ENCODE peak calls at places on chromosomes 5 and 9, in eight cellular contexts. A, V, Y, T, L, H, E and Z are unnamed samples.

GRCh38 chr5:32645246-32645645 is 59.9 kb downstream of the SUB1 start:
- DNase-seq in V (no peak), A (no peak), L (no peak), Y (no peak), H (no peak), T (no peak), E (no peak), Z (no peak)

GRCh38 chr9:87662808-87663528 is 63.0 kb upstream of the CTSL start:
- DNase-seq in H (peak), E (peak), L (peak), Y (peak), A (peak), V (no peak), T (peak), Z (peak)

GRCh38 chr5:81232449-81233079 is 558 bp upstream of the CKMT2 start:
- DNase-seq in V (no peak), E (no peak), H (no peak), A (no peak), L (peak), T (peak), Y (no peak), Z (no peak)

GRCh38 chr9:82191082-82191481 is 202.5 kb downstream of the SPATA31D1 start:
- DNase-seq in T (no peak), L (no peak), V (no peak), A (no peak), Y (no peak), H (no peak), E (no peak), Z (no peak)

GRCh38 chr9:130588416-130588815 is 9.0 kb downstream of the FUBP3 start:
- DNase-seq in Y (no peak), T (no peak), A (no peak), L (no peak), H (no peak), E (no peak), V (no peak), Z (no peak)

GRCh38 chr5:160539431-160539830 is 117.8 kb downstream of the PTTG1 start:
- DNase-seq in Y (no peak), T (no peak), E (no peak), H (no peak), A (no peak), L (no peak), V (no peak), Z (no peak)

GRCh38 chr9:99966720-99967119 is 60.3 kb downstream of the STX17 start:
- DNase-seq in T (no peak), A (no peak), Y (peak), L (no peak), H (no peak), E (no peak), V (no peak), Z (no peak)

GRCh38 chr9:124345751-124346281 is 69.4 kb downstream of the PSMB7 start:
- DNase-seq in E (no peak), Y (no peak), H (no peak), T (peak), V (no peak), L (no peak), A (no peak), Z (no peak)

GRCh38 chr9:107899961-107900330 is 410.4 kb upstream of the KLF4 start:
- DNase-seq in Y (no peak), E (no peak), V (no peak), H (no peak), T (no peak), A (no peak), L (no peak), Z (no peak)

GRCh38 chr9:14283276-14283675 is 30.7 kb downstream of the NFIB start:
- DNase-seq in E (no peak), V (no peak), Y (no peak), H (no peak), T (no peak), A (no peak), L (no peak), Z (no peak)

GRCh38 chr5:115946655-115947054 is 15.6 kb upstream of the LVRN start:
- DNase-seq in E (no peak), T (no peak), L (no peak), V (no peak), Y (no peak), H (no peak), A (no peak), Z (no peak)

GRCh38 chr5:90965110-90965676 is 406.6 kb downstream of the ADGRV1 start:
- DNase-seq in L (no peak), T (no peak), E (no peak), A (no peak), H (no peak), Y (no peak), V (no peak), Z (no peak)

GRCh38 chr5:35377653-35378052 is 147.4 kb upstream of the PRLR start:
- DNase-seq in Y (no peak), T (no peak), L (no peak), E (no peak), A (no peak), V (no peak), H (no peak), Z (no peak)